ENCODE peak calls at places on chromosomes 4 and X, in eight cellular contexts. One of them, this sample, is unnamed.

GRCh38 chr4:8679032-8679431 is 86.5 kb downstream of the CPZ start:
- DNase-seq in HepG2: no peak
- DNase-seq in K562: no peak
- DNase-seq in HCT116: no peak
- DNase-seq in stomach: no peak
- DNase-seq in spleen: peak; percentile 2
- DNase-seq in transverse colon: no peak
- DNase-seq in sigmoid colon: no peak
- DNase-seq in this sample: no peak

GRCh38 chrX:115226929-115227328 is 7.0 kb downstream of the LRCH2 start:
- DNase-seq in HepG2: peak; percentile 33
- DNase-seq in K562: no peak
- DNase-seq in HCT116: peak; percentile 34
- DNase-seq in stomach: no peak
- DNase-seq in spleen: no peak
- DNase-seq in transverse colon: no peak
- DNase-seq in sigmoid colon: no peak
- DNase-seq in this sample: no peak

GRCh38 chr4:25386926-25387325 is 9.9 kb downstream of the ANAPC4 start:
- DNase-seq in HepG2: no peak
- DNase-seq in K562: no peak
- DNase-seq in HCT116: no peak
- DNase-seq in stomach: no peak
- DNase-seq in spleen: no peak
- DNase-seq in transverse colon: no peak
- DNase-seq in sigmoid colon: no peak
- DNase-seq in this sample: no peak

GRCh38 chr4:87012265-87012953 is 77.6 kb downstream of the AFF1 start:
- DNase-seq in HepG2: peak; percentile 63
- DNase-seq in K562: no peak
- DNase-seq in HCT116: no peak
- DNase-seq in stomach: peak; percentile 45
- DNase-seq in spleen: no peak
- DNase-seq in transverse colon: no peak
- DNase-seq in sigmoid colon: no peak
- DNase-seq in this sample: no peak

GRCh38 chrX:53714580-53715335 is 28.2 kb upstream of the HUWE1 start:
- DNase-seq in HepG2: no peak
- DNase-seq in K562: no peak
- DNase-seq in HCT116: peak; percentile 4
- DNase-seq in stomach: peak; percentile 66
- DNase-seq in spleen: no peak
- DNase-seq in transverse colon: peak; percentile 14
- DNase-seq in sigmoid colon: no peak
- DNase-seq in this sample: no peak

GRCh38 chr4:105683038-105683437 is 25.5 kb downstream of the INTS12 start:
- DNase-seq in HepG2: no peak
- DNase-seq in K562: no peak
- DNase-seq in HCT116: no peak
- DNase-seq in stomach: peak; percentile 95
- DNase-seq in spleen: no peak
- DNase-seq in transverse colon: peak; percentile 76
- DNase-seq in sigmoid colon: no peak
- DNase-seq in this sample: no peak

GRCh38 chr4:111641813-111642579 is 503.3 kb upstream of the FAM241A start:
- DNase-seq in HepG2: peak; percentile 87
- DNase-seq in K562: peak; percentile 33
- DNase-seq in HCT116: peak; percentile 91
- DNase-seq in stomach: peak; percentile 49
- DNase-seq in spleen: no peak
- DNase-seq in transverse colon: peak; percentile 52
- DNase-seq in sigmoid colon: peak; percentile 82
- DNase-seq in this sample: no peak

GRCh38 chr4:75547647-75548387 is 8.0 kb upstream of the ODAPH start:
- DNase-seq in HepG2: peak; percentile 70
- DNase-seq in K562: no peak
- DNase-seq in HCT116: no peak
- DNase-seq in stomach: peak; percentile 31
- DNase-seq in spleen: no peak
- DNase-seq in transverse colon: peak; percentile 42
- DNase-seq in sigmoid colon: peak; percentile 75
- DNase-seq in this sample: no peak

GRCh38 chrX:149043401-149043800 is 461.7 kb downstream of the IDS start:
- DNase-seq in HepG2: no peak
- DNase-seq in K562: no peak
- DNase-seq in HCT116: no peak
- DNase-seq in stomach: no peak
- DNase-seq in spleen: no peak
- DNase-seq in transverse colon: no peak
- DNase-seq in sigmoid colon: no peak
- DNase-seq in this sample: no peak

GRCh38 chrX:1656379-1656778 is 41.5 kb downstream of the ASMT start:
- DNase-seq in HepG2: no peak
- DNase-seq in K562: no peak
- DNase-seq in HCT116: no peak
- DNase-seq in stomach: no peak
- DNase-seq in spleen: no peak
- DNase-seq in transverse colon: no peak
- DNase-seq in sigmoid colon: no peak
- DNase-seq in this sample: no peak
- TF ChIP-seq POLR2A in HepG2: no peak
- TF ChIP-seq POLR2A in K562: no peak
- TF ChIP-seq POLR2A in HCT116: no peak
- TF ChIP-seq POLR2A in stomach: no peak
- TF ChIP-seq POLR2A in spleen: no peak
- TF ChIP-seq POLR2A in transverse colon: no peak
- TF ChIP-seq POLR2A in sigmoid colon: no peak
- TF ChIP-seq POLR2A in this sample: no peak

GRCh38 chrX:151973262-151973661 is 1.2 kb downstream of the GABRE start:
- DNase-seq in HepG2: no peak
- DNase-seq in K562: no peak
- DNase-seq in HCT116: no peak
- DNase-seq in stomach: no peak
- DNase-seq in spleen: no peak
- DNase-seq in transverse colon: no peak
- DNase-seq in sigmoid colon: no peak
- DNase-seq in this sample: no peak

GRCh38 chrX:151973851-151974335 is 583 bp downstream of the GABRE start:
- DNase-seq in HepG2: no peak
- DNase-seq in K562: no peak
- DNase-seq in HCT116: no peak
- DNase-seq in stomach: no peak
- DNase-seq in spleen: no peak
- DNase-seq in transverse colon: peak; percentile 21
- DNase-seq in sigmoid colon: no peak
- DNase-seq in this sample: peak; percentile 64

GRCh38 chrX:151975228-151975593 is 735 bp upstream of the GABRE start:
- DNase-seq in HepG2: no peak
- DNase-seq in K562: no peak
- DNase-seq in HCT116: no peak
- DNase-seq in stomach: no peak
- DNase-seq in spleen: no peak
- DNase-seq in transverse colon: no peak
- DNase-seq in sigmoid colon: no peak
- DNase-seq in this sample: no peak

GRCh38 chrX:151975736-151976275 is 1.3 kb upstream of the GABRE start:
- DNase-seq in HepG2: no peak
- DNase-seq in K562: no peak
- DNase-seq in HCT116: no peak
- DNase-seq in stomach: no peak
- DNase-seq in spleen: no peak
- DNase-seq in transverse colon: no peak
- DNase-seq in sigmoid colon: no peak
- DNase-seq in this sample: no peak

GRCh38 chrX:151974336-151975227 is at the start of gene GABRE:
- DNase-seq in HepG2: no peak
- DNase-seq in K562: peak; percentile 85
- DNase-seq in HCT116: no peak
- DNase-seq in stomach: peak; percentile 28
- DNase-seq in spleen: no peak
- DNase-seq in transverse colon: peak; percentile 73
- DNase-seq in sigmoid colon: peak; percentile 73
- DNase-seq in this sample: peak; percentile 74
- TF ChIP-seq POLR2AphosphoS5 in HepG2: peak; percentile 92
- TF ChIP-seq POLR2AphosphoS5 in K562: peak; percentile 71
- TF ChIP-seq POLR2AphosphoS5 in HCT116: peak; percentile 68
- TF ChIP-seq POLR2AphosphoS5 in stomach: no peak
- TF ChIP-seq POLR2AphosphoS5 in spleen: peak; percentile 78
- TF ChIP-seq POLR2AphosphoS5 in transverse colon: peak; percentile 80
- TF ChIP-seq POLR2AphosphoS5 in sigmoid colon: peak; percentile 73
- TF ChIP-seq POLR2AphosphoS5 in this sample: no peak

DNA sequence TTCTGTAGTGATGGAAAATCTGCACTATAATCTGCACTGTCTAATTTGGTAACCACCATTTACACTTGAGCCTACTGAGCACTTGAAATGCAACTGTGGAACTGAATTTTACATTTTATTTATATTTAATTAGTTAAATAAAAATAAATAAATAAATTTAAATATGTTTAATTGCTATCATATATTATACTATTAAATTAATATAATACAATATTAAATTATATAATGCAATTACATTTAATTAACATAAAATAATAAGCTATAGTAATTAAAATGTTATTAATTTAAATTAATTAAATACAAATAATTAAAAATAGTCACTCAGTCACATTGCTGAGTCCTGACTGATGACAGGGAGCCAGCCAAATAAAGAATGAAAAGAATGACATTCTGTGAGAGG is 170.2 kb upstream of the F9 start:
- DNase-seq in HepG2: no peak
- DNase-seq in K562: no peak
- DNase-seq in HCT116: no peak
- DNase-seq in stomach: no peak
- DNase-seq in spleen: no peak
- DNase-seq in transverse colon: no peak
- DNase-seq in sigmoid colon: no peak
- DNase-seq in this sample: no peak
- H3K4me1 ChIP-seq in HepG2: no peaks in the 10 kb centered on the region
- H3K4me1 ChIP-seq in K562: no peaks in the 10 kb centered on the region
- H3K4me1 ChIP-seq in HCT116: no peaks in the 10 kb centered on the region
- H3K4me1 ChIP-seq in stomach: no peaks in the 10 kb centered on the region
- H3K4me1 ChIP-seq in spleen: no peaks in the 10 kb centered on the region
- H3K4me1 ChIP-seq in transverse colon: no peaks in the 10 kb centered on the region
- H3K4me1 ChIP-seq in sigmoid colon: no peaks in the 10 kb centered on the region
- H3K4me1 ChIP-seq in this sample: no peaks in the 10 kb centered on the region

GRCh38 chrX:7112071-7112470 is 35.4 kb upstream of the STS start:
- DNase-seq in HepG2: no peak
- DNase-seq in K562: no peak
- DNase-seq in HCT116: no peak
- DNase-seq in stomach: no peak
- DNase-seq in spleen: no peak
- DNase-seq in transverse colon: no peak
- DNase-seq in sigmoid colon: no peak
- DNase-seq in this sample: no peak

GRCh38 chrX:7108995-7109634 is 38.4 kb upstream of the STS start:
- DNase-seq in HepG2: no peak
- DNase-seq in K562: no peak
- DNase-seq in HCT116: no peak
- DNase-seq in stomach: no peak
- DNase-seq in spleen: no peak
- DNase-seq in transverse colon: no peak
- DNase-seq in sigmoid colon: no peak
- DNase-seq in this sample: no peak

GRCh38 chrX:7111518-7111917 is 36.0 kb upstream of the STS start:
- DNase-seq in HepG2: no peak
- DNase-seq in K562: no peak
- DNase-seq in HCT116: no peak
- DNase-seq in stomach: no peak
- DNase-seq in spleen: no peak
- DNase-seq in transverse colon: no peak
- DNase-seq in sigmoid colon: no peak
- DNase-seq in this sample: no peak

GRCh38 chrX:7109838-7110793 is 37.4 kb upstream of the STS start:
- DNase-seq in HepG2: no peak
- DNase-seq in K562: no peak
- DNase-seq in HCT116: no peak
- DNase-seq in stomach: no peak
- DNase-seq in spleen: no peak
- DNase-seq in transverse colon: no peak
- DNase-seq in sigmoid colon: no peak
- DNase-seq in this sample: no peak

DNA sequence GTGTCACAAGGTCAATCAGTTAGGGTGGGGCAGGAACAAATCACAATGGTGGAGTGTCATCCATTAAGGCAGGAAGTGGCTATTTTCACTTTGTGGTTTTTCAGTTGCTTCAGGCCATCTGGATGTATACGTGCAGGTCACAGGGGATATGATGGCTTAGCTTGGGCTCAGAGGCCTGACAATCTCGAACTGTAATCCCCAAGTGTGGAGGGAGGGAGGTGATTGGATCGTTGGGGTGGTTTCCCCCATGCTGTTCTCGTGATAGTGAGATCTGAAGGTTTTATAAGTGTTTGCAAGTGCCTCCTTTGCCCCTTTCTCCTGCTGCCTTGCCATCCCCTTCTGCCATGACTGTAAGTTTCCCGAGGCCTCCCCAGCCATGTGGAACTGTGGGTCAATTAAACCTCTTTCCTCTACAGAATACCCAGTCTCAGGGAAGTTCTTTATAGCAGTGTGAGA is 36.7 kb upstream of the STS start:
- DNase-seq in HepG2: no peak
- DNase-seq in K562: no peak
- DNase-seq in HCT116: no peak
- DNase-seq in stomach: no peak
- DNase-seq in spleen: no peak
- DNase-seq in transverse colon: no peak
- DNase-seq in sigmoid colon: no peak
- DNase-seq in this sample: no peak
- TF ChIP-seq POLR2A in HepG2: no peak
- TF ChIP-seq POLR2A in K562: no peak
- TF ChIP-seq POLR2A in HCT116: no peak
- TF ChIP-seq POLR2A in stomach: no peak
- TF ChIP-seq POLR2A in spleen: no peak
- TF ChIP-seq POLR2A in transverse colon: no peak
- TF ChIP-seq POLR2A in sigmoid colon: no peak
- TF ChIP-seq POLR2A in this sample: no peak

GRCh38 chrX:30504309-30504708 is 73.3 kb downstream of the TASL start:
- DNase-seq in HepG2: peak; percentile 20
- DNase-seq in K562: peak; percentile 8
- DNase-seq in HCT116: peak; percentile 16
- DNase-seq in stomach: no peak
- DNase-seq in spleen: no peak
- DNase-seq in transverse colon: no peak
- DNase-seq in sigmoid colon: no peak
- DNase-seq in this sample: no peak
- TF ChIP-seq POLR2AphosphoS5 in HepG2: no peak
- TF ChIP-seq POLR2AphosphoS5 in K562: no peak
- TF ChIP-seq POLR2AphosphoS5 in HCT116: no peak
- TF ChIP-seq POLR2AphosphoS5 in stomach: no peak
- TF ChIP-seq POLR2AphosphoS5 in spleen: no peak
- TF ChIP-seq POLR2AphosphoS5 in transverse colon: no peak
- TF ChIP-seq POLR2AphosphoS5 in sigmoid colon: no peak
- TF ChIP-seq POLR2AphosphoS5 in this sample: no peak

DNA sequence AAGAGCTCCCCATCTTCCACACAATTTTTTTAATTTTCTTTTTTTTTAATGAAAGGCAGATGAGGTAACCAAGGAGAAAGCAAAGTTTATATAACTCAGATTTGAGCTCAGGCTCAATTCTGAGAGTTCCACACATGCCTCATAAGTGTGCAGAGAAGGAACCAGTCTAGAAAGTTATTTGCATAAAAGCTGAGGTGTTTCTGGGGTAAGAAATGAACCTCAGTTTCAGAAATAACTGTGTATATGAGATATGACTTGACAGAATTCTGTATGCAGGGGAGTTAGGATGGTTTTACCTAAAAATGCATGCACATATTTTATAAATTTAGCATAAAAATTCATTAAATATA is 51.3 kb downstream of the DTHD1 start:
- DNase-seq in HepG2: no peak
- DNase-seq in K562: no peak
- DNase-seq in HCT116: no peak
- DNase-seq in stomach: no peak
- DNase-seq in spleen: no peak
- DNase-seq in transverse colon: no peak
- DNase-seq in sigmoid colon: no peak
- DNase-seq in this sample: no peak
- H3K4me1 ChIP-seq in HepG2: no peaks in the 10 kb centered on the region
- H3K4me1 ChIP-seq in K562: no peaks in the 10 kb centered on the region
- H3K4me1 ChIP-seq in HCT116: no peaks in the 10 kb centered on the region
- H3K4me1 ChIP-seq in stomach: no peaks in the 10 kb centered on the region
- H3K4me1 ChIP-seq in spleen: no peaks in the 10 kb centered on the region
- H3K4me1 ChIP-seq in transverse colon: no peaks in the 10 kb centered on the region
- H3K4me1 ChIP-seq in sigmoid colon: no peaks in the 10 kb centered on the region
- H3K4me1 ChIP-seq in this sample: no peaks in the 10 kb centered on the region

This sample was measured in suprapubic skin.